ENCODE peak calls at places on chromosomes 6 and 20, in four cellular contexts. One of them, this sample, is unnamed.

GRCh38 chr6:157424491-157425020 is 43.6 kb downstream of the ZDHHC14 start:
- DNase-seq in ovary: no peak
- DNase-seq in mammary epithelial cell: no peak
- DNase-seq in A549: no peak
- DNase-seq in this sample: no peak

GRCh38 chr6:107118976-107119375 is 3.7 kb upstream of the BEND3 start:
- DNase-seq in A549: no peak
- DNase-seq in mammary epithelial cell: no peak
- DNase-seq in ovary: no peak
- DNase-seq in this sample: no peak

GRCh38 chr20:6768228-6769185 is 1.0 kb downstream of the BMP2 start:
- DNase-seq in ovary: no peak
- DNase-seq in mammary epithelial cell: peak; percentile 50
- DNase-seq in A549: peak; percentile 15
- DNase-seq in this sample: peak; percentile 28

GRCh38 chr6:141359953-141360352 is 772.8 kb upstream of the GJE1 start:
- DNase-seq in ovary: no peak
- DNase-seq in mammary epithelial cell: no peak
- DNase-seq in A549: no peak
- DNase-seq in this sample: peak; percentile 6

GRCh38 chr6:122831511-122831910 is 42.5 kb downstream of the SMPDL3A start:
- DNase-seq in A549: no peak
- DNase-seq in mammary epithelial cell: no peak
- DNase-seq in ovary: no peak
- DNase-seq in this sample: no peak

GRCh38 chr20:1374246-1374645 is 18.6 kb downstream of the FKBP1A start:
- DNase-seq in A549: no peak
- DNase-seq in ovary: no peak
- DNase-seq in mammary epithelial cell: no peak
- DNase-seq in this sample: no peak

GRCh38 chr6:47780510-47781356 is 1.1 kb upstream of the OPN5 start:
- DNase-seq in ovary: no peak
- DNase-seq in A549: peak; percentile 57
- DNase-seq in mammary epithelial cell: peak; percentile 73
- DNase-seq in this sample: no peak

GRCh38 chr20:35146299-35146921 is 726 bp downstream of the EDEM2 start:
- DNase-seq in mammary epithelial cell: peak; percentile 13
- DNase-seq in ovary: peak; percentile 51
- DNase-seq in A549: no peak
- DNase-seq in this sample: peak; percentile 29

GRCh38 chr6:134520181-134521115 is 202.5 kb upstream of the SGK1 start:
- DNase-seq in A549: no peak
- DNase-seq in ovary: no peak
- DNase-seq in mammary epithelial cell: peak; percentile 75
- DNase-seq in this sample: no peak

GRCh38 chr6:152136449-152136825 is 329.0 kb downstream of the ESR1 start:
- DNase-seq in A549: peak; percentile 25
- DNase-seq in ovary: no peak
- DNase-seq in mammary epithelial cell: no peak
- DNase-seq in this sample: no peak

GRCh38 chr6:52598123-52598823 is 21.4 kb upstream of the TRAM2 start:
- DNase-seq in A549: peak; percentile 76
- DNase-seq in ovary: peak; percentile 73
- DNase-seq in mammary epithelial cell: no peak
- DNase-seq in this sample: peak; percentile 76

GRCh38 chr20:21767739-21768223 is 62.3 kb downstream of the PAX1 start:
- DNase-seq in mammary epithelial cell: no peak
- DNase-seq in ovary: no peak
- DNase-seq in A549: peak; percentile 36
- DNase-seq in this sample: no peak

GRCh38 chr6:160337991-160338390 is 10.2 kb upstream of the SLC22A3 start:
- DNase-seq in mammary epithelial cell: no peak
- DNase-seq in ovary: no peak
- DNase-seq in A549: no peak
- DNase-seq in this sample: no peak

GRCh38 chr20:57627972-57628650 is 7.9 kb upstream of the ZBP1 start:
- DNase-seq in mammary epithelial cell: no peak
- DNase-seq in ovary: no peak
- DNase-seq in A549: no peak
- DNase-seq in this sample: no peak

GRCh38 chr6:140043357-140043756 is 668.9 kb upstream of the CITED2 start:
- DNase-seq in A549: peak; percentile 73
- DNase-seq in mammary epithelial cell: peak; percentile 95
- DNase-seq in ovary: no peak
- DNase-seq in this sample: no peak

GRCh38 chr6:106145144-106145543 is 59.0 kb downstream of the PRDM1 start:
- DNase-seq in ovary: no peak
- DNase-seq in mammary epithelial cell: no peak
- DNase-seq in A549: no peak
- DNase-seq in this sample: no peak

GRCh38 chr20:59723607-59724456 is 119.5 kb downstream of the PHACTR3 start:
- DNase-seq in ovary: no peak
- DNase-seq in mammary epithelial cell: peak; percentile 46
- DNase-seq in A549: no peak
- DNase-seq in this sample: no peak

GRCh38 chr6:53811746-53812145 is 16.9 kb downstream of the LRRC1 start:
- DNase-seq in mammary epithelial cell: no peak
- DNase-seq in A549: no peak
- DNase-seq in ovary: no peak
- DNase-seq in this sample: no peak

DNA sequence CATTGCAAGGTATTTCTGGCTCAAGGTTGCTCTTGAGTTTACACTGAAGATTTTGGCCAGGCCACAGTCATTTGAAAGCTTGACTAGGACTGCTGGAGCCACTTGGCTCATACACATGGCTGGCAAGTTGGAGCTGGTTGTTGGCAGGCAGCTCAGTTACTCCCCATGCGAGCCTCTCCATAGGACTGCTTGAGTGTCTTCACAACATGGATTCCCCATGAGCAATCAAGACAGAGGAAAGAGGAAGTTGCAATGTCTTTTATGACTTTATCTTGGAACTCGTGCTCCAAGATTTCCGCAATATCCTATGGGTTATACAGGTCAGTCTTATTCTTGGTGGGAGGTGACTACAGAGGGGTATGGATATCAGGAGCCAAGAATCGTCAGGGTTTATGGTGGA is 1.4 kb upstream of the MANBAL start:
- DNase-seq in A549: no peak
- DNase-seq in mammary epithelial cell: peak; percentile 55
- DNase-seq in ovary: no peak
- DNase-seq in this sample: no peak
- H3K27ac ChIP-seq in A549: no peak overlapping the region
- H3K27ac ChIP-seq in mammary epithelial cell: no peak overlapping the region
- H3K27ac ChIP-seq in ovary: no peak overlapping the region
- H3K27ac ChIP-seq in this sample: no peak overlapping the region

GRCh38 chr6:12601881-12602280 is 114.7 kb upstream of the PHACTR1 start:
- DNase-seq in A549: no peak
- DNase-seq in mammary epithelial cell: no peak
- DNase-seq in ovary: no peak
- DNase-seq in this sample: peak; percentile 19
- H3K4me1 ChIP-seq in A549: peaks cover 47% of the 10 kb centered on the region
- H3K4me1 ChIP-seq in mammary epithelial cell: no peaks in the 10 kb centered on the region
- H3K4me1 ChIP-seq in ovary: no peaks in the 10 kb centered on the region
- H3K4me1 ChIP-seq in this sample: peaks cover 14% of the 10 kb centered on the region

GRCh38 chr6:131368077-131368911 is 204.7 kb upstream of the ARG1 start:
- DNase-seq in A549: peak; percentile 3
- DNase-seq in mammary epithelial cell: no peak
- DNase-seq in ovary: peak; percentile 42
- DNase-seq in this sample: peak; percentile 33
- TF ChIP-seq CTCF in A549: no peak
- TF ChIP-seq CTCF in mammary epithelial cell: no peak
- TF ChIP-seq CTCF in ovary: no peak
- TF ChIP-seq CTCF in this sample: no peak

GRCh38 chr6:154814063-154814462 is 80.8 kb downstream of the SCAF8 start:
- DNase-seq in mammary epithelial cell: no peak
- DNase-seq in ovary: no peak
- DNase-seq in A549: no peak
- DNase-seq in this sample: no peak
- H3K27ac ChIP-seq in mammary epithelial cell: no peak overlapping the region
- H3K27ac ChIP-seq in ovary: no peak overlapping the region
- H3K27ac ChIP-seq in A549: no peak overlapping the region
- H3K27ac ChIP-seq in this sample: no peak overlapping the region

DNA sequence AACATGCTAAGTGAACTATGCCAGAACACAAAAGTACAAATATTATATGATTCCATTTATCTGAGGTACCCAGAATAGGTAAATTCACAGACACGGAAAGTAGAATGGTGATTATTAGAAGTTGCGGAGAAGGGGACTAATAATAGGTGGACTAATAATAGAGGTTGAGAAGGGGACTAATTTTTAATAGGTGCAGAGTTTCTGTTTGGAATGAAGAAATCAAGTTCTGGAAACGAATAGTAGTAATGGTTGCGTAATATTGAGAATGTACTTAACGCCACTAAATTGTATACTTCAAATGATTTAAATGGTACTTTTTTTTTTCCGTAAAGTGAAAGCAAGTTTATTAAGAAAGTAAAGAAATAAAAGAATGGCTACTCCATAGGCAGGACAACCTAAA is 33.2 kb downstream of the B4GALT5 start:
- DNase-seq in A549: no peak
- DNase-seq in mammary epithelial cell: no peak
- DNase-seq in ovary: no peak
- DNase-seq in this sample: no peak
- H3K4me1 ChIP-seq in A549: peaks cover 100% of the 10 kb centered on the region
- H3K4me1 ChIP-seq in mammary epithelial cell: peaks cover 35% of the 10 kb centered on the region
- H3K4me1 ChIP-seq in ovary: peaks cover 25% of the 10 kb centered on the region
- H3K4me1 ChIP-seq in this sample: peaks cover 56% of the 10 kb centered on the region

GRCh38 chr6:35146453-35146852 is 5.3 kb upstream of the TCP11 start:
- DNase-seq in A549: peak; percentile 42
- DNase-seq in mammary epithelial cell: peak; percentile 35
- DNase-seq in ovary: no peak
- DNase-seq in this sample: peak; percentile 37
- TF ChIP-seq CTCF in A549: peak; percentile 67
- TF ChIP-seq CTCF in mammary epithelial cell: peak; percentile 53
- TF ChIP-seq CTCF in ovary: no peak
- TF ChIP-seq CTCF in this sample: peak; percentile 72

GRCh38 chr20:62143976-62144825 is 632 bp downstream of the SS18L1 start:
- DNase-seq in ovary: peak; percentile 73
- DNase-seq in A549: peak; percentile 66
- DNase-seq in mammary epithelial cell: peak; percentile 64
- DNase-seq in this sample: peak; percentile 67

GRCh38 chr20:62146019-62146755 is 2.6 kb downstream of the SS18L1 start:
- DNase-seq in mammary epithelial cell: no peak
- DNase-seq in ovary: no peak
- DNase-seq in A549: no peak
- DNase-seq in this sample: no peak

GRCh38 chr20:62147125-62147524 is 3.6 kb downstream of the SS18L1 start:
- DNase-seq in A549: no peak
- DNase-seq in mammary epithelial cell: no peak
- DNase-seq in ovary: no peak
- DNase-seq in this sample: no peak

GRCh38 chr20:62147528-62147927 is 4.0 kb downstream of the SS18L1 start:
- DNase-seq in ovary: no peak
- DNase-seq in mammary epithelial cell: no peak
- DNase-seq in A549: no peak
- DNase-seq in this sample: no peak

DNA sequence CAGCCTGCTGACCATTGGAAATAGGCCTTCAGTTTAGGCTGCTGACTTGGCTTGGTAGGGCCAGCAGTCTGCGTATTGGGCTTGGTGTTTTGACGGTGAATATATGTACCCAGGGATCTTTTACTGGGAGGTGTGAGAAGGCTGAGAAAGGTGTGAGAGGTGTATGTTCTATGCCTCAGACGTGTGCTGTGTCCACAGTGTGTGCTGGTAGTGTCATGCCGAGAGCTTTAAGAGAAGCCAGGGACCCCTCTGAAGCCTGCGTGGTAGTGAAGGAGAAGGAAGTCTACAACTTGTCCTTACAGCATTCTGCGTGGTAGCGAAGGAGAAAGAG is 2.1 kb downstream of the SS18L1 start:
- DNase-seq in ovary: no peak
- DNase-seq in mammary epithelial cell: no peak
- DNase-seq in A549: no peak
- DNase-seq in this sample: no peak
- H3K27ac ChIP-seq in ovary: no peak overlapping the region
- H3K27ac ChIP-seq in mammary epithelial cell: no peak overlapping the region
- H3K27ac ChIP-seq in A549: no peak overlapping the region
- H3K27ac ChIP-seq in this sample: no peak overlapping the region

GRCh38 chr6:170293411-170293844 is 2.5 kb upstream of the DLL1 start:
- DNase-seq in A549: no peak
- DNase-seq in mammary epithelial cell: no peak
- DNase-seq in ovary: no peak
- DNase-seq in this sample: no peak
- H3K4me1 ChIP-seq in A549: peaks cover 25% of the 10 kb centered on the region
- H3K4me1 ChIP-seq in mammary epithelial cell: peaks cover 27% of the 10 kb centered on the region
- H3K4me1 ChIP-seq in ovary: peaks cover 25% of the 10 kb centered on the region
- H3K4me1 ChIP-seq in this sample: peaks cover 45% of the 10 kb centered on the region

GRCh38 chr20:64257107-64257757 is 1.7 kb downstream of the PCMTD2 start:
- DNase-seq in A549: no peak
- DNase-seq in mammary epithelial cell: no peak
- DNase-seq in ovary: no peak
- DNase-seq in this sample: no peak

GRCh38 chr20:64256282-64256947 is 867 bp downstream of the PCMTD2 start:
- DNase-seq in A549: no peak
- DNase-seq in mammary epithelial cell: no peak
- DNase-seq in ovary: no peak
- DNase-seq in this sample: no peak

GRCh38 chr20:64254571-64255360 is 782 bp upstream of the PCMTD2 start:
- DNase-seq in mammary epithelial cell: no peak
- DNase-seq in ovary: no peak
- DNase-seq in A549: no peak
- DNase-seq in this sample: no peak

GRCh38 chr20:64254156-64254555 is 1.4 kb upstream of the PCMTD2 start:
- DNase-seq in mammary epithelial cell: no peak
- DNase-seq in ovary: no peak
- DNase-seq in A549: no peak
- DNase-seq in this sample: no peak

DNA sequence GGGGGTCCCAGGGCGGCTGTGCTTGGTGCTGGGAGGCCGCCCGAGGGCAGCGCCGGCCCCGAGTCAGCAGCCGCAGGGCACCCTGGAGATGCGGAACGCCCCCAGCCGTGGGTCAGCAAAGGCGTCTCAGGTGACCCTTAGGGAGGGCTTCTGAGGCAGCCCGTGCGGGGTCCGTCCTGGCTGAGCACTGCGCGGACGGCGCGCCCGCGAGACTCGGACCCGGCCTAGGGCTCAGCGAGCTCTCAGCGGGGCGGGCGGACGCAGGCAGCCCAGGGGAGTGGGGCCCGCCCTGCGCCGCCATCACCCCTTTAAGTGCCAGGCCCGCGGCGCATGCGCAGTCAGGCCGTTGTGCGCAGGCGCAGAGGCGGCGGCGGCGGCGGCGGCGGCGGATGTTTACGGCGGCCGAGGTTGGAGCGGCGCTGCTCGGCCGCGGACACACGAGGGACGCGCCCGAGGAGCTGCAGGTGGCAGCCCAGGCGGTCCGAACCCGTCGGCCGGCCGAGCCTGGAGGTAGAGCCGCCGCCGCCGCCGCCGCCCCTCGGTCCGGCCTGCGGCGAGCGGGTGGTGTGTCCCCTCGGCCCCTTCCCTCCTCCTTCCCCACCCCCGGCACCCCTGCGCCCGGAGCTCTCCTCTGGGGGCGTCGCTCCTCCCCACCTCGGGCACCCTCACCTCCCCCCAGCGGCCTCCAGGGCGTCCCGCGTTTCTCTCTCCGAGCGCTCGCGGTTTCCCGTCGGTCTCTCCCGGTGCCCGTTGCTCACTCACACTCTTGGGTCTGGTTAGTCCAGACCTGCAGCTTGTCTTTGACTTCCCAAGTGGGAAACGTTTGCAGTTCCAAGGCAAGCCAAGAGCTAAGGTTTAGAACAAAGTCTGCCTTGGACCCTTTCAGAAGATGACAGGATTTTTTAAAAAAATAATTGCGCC is at the start of gene PCMTD2:
- DNase-seq in mammary epithelial cell: peak; percentile 82
- DNase-seq in A549: peak; percentile 87
- DNase-seq in ovary: peak; percentile 92
- DNase-seq in this sample: peak; percentile 77
- TF ChIP-seq CTCF in mammary epithelial cell: no peak
- TF ChIP-seq CTCF in A549: no peak
- TF ChIP-seq CTCF in ovary: no peak
- TF ChIP-seq CTCF in this sample: no peak

This sample was measured in heart right ventricle.